ENCODE peak calls at places on chromosome 19, in eight cellular contexts. One of them, this sample, is unnamed.

GRCh38 chr19:14695471-14695870 is 5.6 kb downstream of the ZNF333 start:
- DNase-seq in foreskin fibroblast: no peak
- DNase-seq in fibroblast of villous mesenchyme: no peak
- DNase-seq in A549: no peak
- DNase-seq in AG04449: no peak
- DNase-seq in AG04450: no peak
- DNase-seq in A673: no peak
- DNase-seq in epithelial cell of esophagus: no peak
- DNase-seq in this sample: no peak

GRCh38 chr19:13045812-13046211 is 50.5 kb downstream of the NFIX start:
- DNase-seq in foreskin fibroblast: no peak
- DNase-seq in fibroblast of villous mesenchyme: no peak
- DNase-seq in A549: no peak
- DNase-seq in AG04449: no peak
- DNase-seq in AG04450: no peak
- DNase-seq in A673: no peak
- DNase-seq in epithelial cell of esophagus: no peak
- DNase-seq in this sample: no peak

GRCh38 chr19:45142016-45142727 is 18.6 kb downstream of the NKPD1 start:
- DNase-seq in foreskin fibroblast: no peak
- DNase-seq in fibroblast of villous mesenchyme: no peak
- DNase-seq in A549: no peak
- DNase-seq in AG04449: no peak
- DNase-seq in AG04450: no peak
- DNase-seq in A673: no peak
- DNase-seq in epithelial cell of esophagus: no peak
- DNase-seq in this sample: no peak

GRCh38 chr19:42208612-42209011 is 8.9 kb downstream of the DEDD2 start:
- DNase-seq in foreskin fibroblast: no peak
- DNase-seq in fibroblast of villous mesenchyme: no peak
- DNase-seq in A549: no peak
- DNase-seq in AG04449: no peak
- DNase-seq in AG04450: no peak
- DNase-seq in A673: no peak
- DNase-seq in epithelial cell of esophagus: no peak
- DNase-seq in this sample: no peak

GRCh38 chr19:14972676-14973075 is 7.0 kb downstream of the SLC1A6 start:
- DNase-seq in foreskin fibroblast: no peak
- DNase-seq in fibroblast of villous mesenchyme: no peak
- DNase-seq in A549: no peak
- DNase-seq in AG04449: no peak
- DNase-seq in AG04450: no peak
- DNase-seq in A673: no peak
- DNase-seq in epithelial cell of esophagus: no peak
- DNase-seq in this sample: no peak

GRCh38 chr19:49421039-49421877 is 2.0 kb downstream of the PTH2 start:
- DNase-seq in foreskin fibroblast: peak; percentile 34
- DNase-seq in fibroblast of villous mesenchyme: peak; percentile 53
- DNase-seq in A549: no peak
- DNase-seq in AG04449: no peak
- DNase-seq in AG04450: no peak
- DNase-seq in A673: peak; percentile 90
- DNase-seq in epithelial cell of esophagus: peak; percentile 58
- DNase-seq in this sample: peak; percentile 43

GRCh38 chr19:33520844-33521479 is 629 bp downstream of the PEPD start:
- DNase-seq in foreskin fibroblast: no peak
- DNase-seq in fibroblast of villous mesenchyme: no peak
- DNase-seq in A549: no peak
- DNase-seq in AG04449: no peak
- DNase-seq in AG04450: no peak
- DNase-seq in A673: no peak
- DNase-seq in epithelial cell of esophagus: no peak
- DNase-seq in this sample: no peak

GRCh38 chr19:31784631-31785237 is 435.5 kb upstream of the TSHZ3 start:
- DNase-seq in foreskin fibroblast: no peak
- DNase-seq in fibroblast of villous mesenchyme: no peak
- DNase-seq in A549: no peak
- DNase-seq in AG04449: no peak
- DNase-seq in AG04450: no peak
- DNase-seq in A673: no peak
- DNase-seq in epithelial cell of esophagus: no peak
- DNase-seq in this sample: no peak

GRCh38 chr19:13622727-13623126 is 116.4 kb upstream of the CACNA1A start:
- DNase-seq in foreskin fibroblast: no peak
- DNase-seq in fibroblast of villous mesenchyme: peak; percentile 3
- DNase-seq in A549: no peak
- DNase-seq in AG04449: no peak
- DNase-seq in AG04450: no peak
- DNase-seq in A673: no peak
- DNase-seq in epithelial cell of esophagus: no peak
- DNase-seq in this sample: no peak

GRCh38 chr19:11581740-11582139 is 4.3 kb upstream of the ACP5 start:
- DNase-seq in foreskin fibroblast: no peak
- DNase-seq in fibroblast of villous mesenchyme: peak; percentile 28
- DNase-seq in A549: no peak
- DNase-seq in AG04449: no peak
- DNase-seq in AG04450: no peak
- DNase-seq in A673: no peak
- DNase-seq in epithelial cell of esophagus: no peak
- DNase-seq in this sample: peak; percentile 13

GRCh38 chr19:5074418-5074817 is 105.5 kb downstream of the KDM4B start:
- DNase-seq in foreskin fibroblast: no peak
- DNase-seq in fibroblast of villous mesenchyme: no peak
- DNase-seq in A549: no peak
- DNase-seq in AG04449: no peak
- DNase-seq in AG04450: no peak
- DNase-seq in A673: peak; percentile 59
- DNase-seq in epithelial cell of esophagus: no peak
- DNase-seq in this sample: no peak

GRCh38 chr19:6745965-6746364 is 6.5 kb downstream of the TRIP10 start:
- DNase-seq in foreskin fibroblast: no peak
- DNase-seq in fibroblast of villous mesenchyme: no peak
- DNase-seq in A549: no peak
- DNase-seq in AG04449: no peak
- DNase-seq in AG04450: no peak
- DNase-seq in A673: no peak
- DNase-seq in epithelial cell of esophagus: no peak
- DNase-seq in this sample: no peak

GRCh38 chr19:40601061-40601973 is at the start of gene LTBP4:
- DNase-seq in foreskin fibroblast: no peak
- DNase-seq in fibroblast of villous mesenchyme: peak; percentile 31
- DNase-seq in A549: no peak
- DNase-seq in AG04449: no peak
- DNase-seq in AG04450: no peak
- DNase-seq in A673: peak; percentile 59
- DNase-seq in epithelial cell of esophagus: peak; percentile 53
- DNase-seq in this sample: no peak

GRCh38 chr19:16417660-16418596 is 53.8 kb downstream of the EPS15L1 start:
- DNase-seq in foreskin fibroblast: peak; percentile 23
- DNase-seq in fibroblast of villous mesenchyme: peak; percentile 48
- DNase-seq in A549: peak; percentile 48
- DNase-seq in AG04449: no peak
- DNase-seq in AG04450: no peak
- DNase-seq in A673: peak; percentile 70
- DNase-seq in epithelial cell of esophagus: peak; percentile 70
- DNase-seq in this sample: peak; percentile 35

GRCh38 chr19:4867534-4868285 is at the start of gene PLIN3:
- DNase-seq in foreskin fibroblast: peak; percentile 92
- DNase-seq in fibroblast of villous mesenchyme: peak; percentile 98
- DNase-seq in A549: peak; percentile 96
- DNase-seq in AG04449: peak; percentile 59
- DNase-seq in AG04450: peak; percentile 92
- DNase-seq in A673: peak; percentile 93
- DNase-seq in epithelial cell of esophagus: peak; percentile 96
- DNase-seq in this sample: peak; percentile 96

DNA sequence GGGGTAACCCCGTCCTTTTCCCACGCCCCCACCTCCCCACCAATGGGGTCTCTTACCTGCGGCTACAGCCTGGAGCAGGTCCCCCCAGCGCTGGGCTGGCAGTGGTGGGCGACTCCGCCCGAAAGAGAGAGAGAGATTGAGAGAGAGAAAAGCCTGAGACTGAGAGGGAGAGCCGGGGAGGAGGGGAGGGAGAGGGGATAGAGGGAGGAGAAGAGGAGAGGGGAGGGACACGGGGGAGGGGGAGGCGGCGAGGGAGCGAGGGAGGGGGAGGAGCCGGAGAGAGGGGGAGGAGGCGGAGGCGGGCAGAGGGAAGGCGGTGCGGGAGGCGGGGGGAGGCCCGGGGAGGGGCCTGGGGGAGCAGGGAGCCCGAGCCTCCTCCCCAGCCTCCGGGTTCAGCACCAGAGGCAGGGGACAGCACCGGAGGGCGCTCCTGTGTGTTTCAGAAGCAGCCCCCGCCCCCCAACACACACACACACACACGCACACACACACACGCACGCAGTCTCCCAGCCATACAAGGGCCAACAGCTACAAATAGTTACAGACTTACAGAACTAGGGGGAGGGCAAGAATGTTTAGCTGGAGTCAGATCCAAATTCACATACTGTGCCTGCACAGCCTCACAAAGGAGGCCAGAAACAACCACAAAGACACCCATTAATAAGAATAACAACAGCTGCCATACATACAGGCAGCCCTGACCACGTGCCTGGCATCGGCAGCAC is at the start of gene SLC8A2:
- DNase-seq in foreskin fibroblast: peak; percentile 65
- DNase-seq in fibroblast of villous mesenchyme: peak; percentile 81
- DNase-seq in A549: peak; percentile 76
- DNase-seq in AG04449: peak; percentile 56
- DNase-seq in AG04450: peak; percentile 54
- DNase-seq in A673: peak; percentile 92
- DNase-seq in epithelial cell of esophagus: peak; percentile 65
- DNase-seq in this sample: peak; percentile 73
- H3K4me3 ChIP-seq in foreskin fibroblast: no peak within 1 kb of the TSS
- H3K4me3 ChIP-seq in fibroblast of villous mesenchyme: no peak within 1 kb of the TSS
- H3K4me3 ChIP-seq in A549: peak within 1 kb of the TSS; percentile 41
- H3K4me3 ChIP-seq in AG04449: no peak within 1 kb of the TSS
- H3K4me3 ChIP-seq in AG04450: peak within 1 kb of the TSS; percentile 3
- H3K4me3 ChIP-seq in A673: peak within 1 kb of the TSS; percentile 62
- H3K4me3 ChIP-seq in epithelial cell of esophagus: no peak within 1 kb of the TSS
- H3K4me3 ChIP-seq in this sample: no peak within 1 kb of the TSS

GRCh38 chr19:38033658-38034150 is 126.7 kb downstream of the SIPA1L3 start:
- DNase-seq in foreskin fibroblast: no peak
- DNase-seq in fibroblast of villous mesenchyme: no peak
- DNase-seq in A549: no peak
- DNase-seq in AG04449: no peak
- DNase-seq in AG04450: no peak
- DNase-seq in A673: no peak
- DNase-seq in epithelial cell of esophagus: no peak
- DNase-seq in this sample: no peak
- TF ChIP-seq CTCF in foreskin fibroblast: no peak
- TF ChIP-seq CTCF in fibroblast of villous mesenchyme: no peak
- TF ChIP-seq CTCF in A549: no peak
- TF ChIP-seq CTCF in AG04449: no peak
- TF ChIP-seq CTCF in AG04450: no peak
- TF ChIP-seq CTCF in A673: no peak
- TF ChIP-seq CTCF in epithelial cell of esophagus: no peak
- TF ChIP-seq CTCF in this sample: no peak

GRCh38 chr19:23437901-23438300 is 42.6 kb upstream of the ZNF91 start:
- DNase-seq in foreskin fibroblast: no peak
- DNase-seq in fibroblast of villous mesenchyme: no peak
- DNase-seq in A549: no peak
- DNase-seq in AG04449: no peak
- DNase-seq in AG04450: no peak
- DNase-seq in A673: no peak
- DNase-seq in epithelial cell of esophagus: no peak
- DNase-seq in this sample: no peak
- H3K4me3 ChIP-seq in foreskin fibroblast: no peak overlapping the region
- H3K4me3 ChIP-seq in fibroblast of villous mesenchyme: no peak overlapping the region
- H3K4me3 ChIP-seq in A549: no peak overlapping the region
- H3K4me3 ChIP-seq in AG04449: no peak overlapping the region
- H3K4me3 ChIP-seq in AG04450: no peak overlapping the region
- H3K4me3 ChIP-seq in A673: no peak overlapping the region
- H3K4me3 ChIP-seq in epithelial cell of esophagus: no peak overlapping the region
- H3K4me3 ChIP-seq in this sample: no peak overlapping the region

DNA sequence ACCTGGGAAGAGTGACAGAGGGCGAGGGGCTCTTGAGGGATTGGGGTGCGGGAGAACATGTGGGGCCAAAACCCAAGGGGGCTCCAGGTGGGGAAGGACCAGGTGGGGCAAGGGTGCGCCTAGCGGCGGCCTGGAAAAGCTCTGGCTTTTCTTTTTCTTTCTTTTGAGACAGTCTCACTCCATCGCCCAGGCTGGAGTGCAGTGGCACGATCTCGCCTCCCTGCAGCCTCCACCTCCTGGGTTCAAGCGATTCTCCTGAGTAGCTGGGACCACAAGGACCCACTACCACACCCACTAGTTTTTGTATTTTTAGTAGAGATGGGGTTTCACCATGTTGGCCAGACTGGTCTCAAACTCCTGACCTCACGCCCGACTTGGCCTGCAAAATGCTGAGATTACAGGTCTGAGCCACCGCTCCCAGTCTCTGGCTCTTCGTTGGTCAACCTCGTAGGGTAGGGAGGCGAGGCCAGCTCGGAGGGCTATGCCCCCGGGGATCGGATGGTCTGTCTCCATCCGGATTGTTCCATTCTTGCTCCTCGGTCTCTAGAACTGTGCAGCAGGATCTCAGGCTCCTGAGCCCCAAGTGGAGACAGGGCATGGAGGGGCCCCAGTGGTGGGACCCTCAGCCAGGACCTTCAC is 3.7 kb downstream of the GADD45B start:
- DNase-seq in foreskin fibroblast: no peak
- DNase-seq in fibroblast of villous mesenchyme: no peak
- DNase-seq in A549: no peak
- DNase-seq in AG04449: no peak
- DNase-seq in AG04450: no peak
- DNase-seq in A673: no peak
- DNase-seq in epithelial cell of esophagus: no peak
- DNase-seq in this sample: no peak
- TF ChIP-seq CTCF in foreskin fibroblast: no peak
- TF ChIP-seq CTCF in fibroblast of villous mesenchyme: no peak
- TF ChIP-seq CTCF in A549: no peak
- TF ChIP-seq CTCF in AG04449: peak; percentile 7
- TF ChIP-seq CTCF in AG04450: no peak
- TF ChIP-seq CTCF in A673: no peak
- TF ChIP-seq CTCF in epithelial cell of esophagus: peak; percentile 54
- TF ChIP-seq CTCF in this sample: no peak

DNA sequence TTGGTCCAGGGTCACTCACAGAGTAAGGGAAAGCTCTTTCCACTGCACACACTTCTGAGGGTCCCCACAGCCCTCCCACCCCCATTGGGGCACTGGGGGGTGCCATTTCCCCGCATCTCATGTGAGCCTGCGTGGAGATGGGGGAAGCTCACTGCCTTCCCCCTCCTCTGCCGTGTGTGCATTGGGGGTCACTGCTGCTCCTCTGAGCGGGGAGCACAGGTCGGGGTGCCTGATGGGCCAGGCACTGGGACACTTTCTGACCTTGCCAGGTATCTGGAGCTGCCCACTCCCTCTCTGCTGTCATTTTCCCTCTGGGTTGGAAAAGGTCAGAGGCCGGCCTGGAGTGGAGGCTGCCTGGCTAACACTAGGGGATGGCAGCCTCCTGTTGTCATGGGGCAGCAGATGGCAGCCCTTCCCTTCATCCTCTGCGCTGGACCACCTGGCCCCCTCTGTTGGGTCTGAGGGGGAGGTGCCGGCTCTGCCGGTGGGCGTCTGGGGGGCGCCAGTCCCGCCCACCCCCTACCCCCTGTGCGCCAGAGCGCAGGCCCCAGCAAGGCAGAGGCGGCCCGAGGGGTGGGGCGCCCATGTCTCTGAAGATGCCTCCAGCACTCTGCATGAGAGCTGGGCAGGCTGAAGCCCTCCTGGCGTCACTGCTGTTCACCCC is 9.1 kb downstream of the SSBP4 start:
- DNase-seq in foreskin fibroblast: no peak
- DNase-seq in fibroblast of villous mesenchyme: no peak
- DNase-seq in A549: no peak
- DNase-seq in AG04449: no peak
- DNase-seq in AG04450: no peak
- DNase-seq in A673: no peak
- DNase-seq in epithelial cell of esophagus: no peak
- DNase-seq in this sample: no peak
- H3K4me3 ChIP-seq in foreskin fibroblast: no peak overlapping the region
- H3K4me3 ChIP-seq in fibroblast of villous mesenchyme: no peak overlapping the region
- H3K4me3 ChIP-seq in A549: peak overlapping the region; percentile 34
- H3K4me3 ChIP-seq in AG04449: peak overlapping the region; percentile 8
- H3K4me3 ChIP-seq in AG04450: no peak overlapping the region
- H3K4me3 ChIP-seq in A673: peak overlapping the region; percentile 45
- H3K4me3 ChIP-seq in epithelial cell of esophagus: no peak overlapping the region
- H3K4me3 ChIP-seq in this sample: no peak overlapping the region

This sample was measured in AG10803.